ENCODE peak calls at places on chromosomes 11 and 22, in nine cellular contexts. One of them, this sample, is unnamed.

GRCh38 chr11:85822814-85823213 is 11.9 kb upstream of the SYTL2 start:
- DNase-seq in GM03348: peak
- DNase-seq in HTR-8/SVneo: no peak
- DNase-seq in mucosa of gallbladder: no peak
- DNase-seq in heart left ventricle: no peak
- DNase-seq in body of pancreas: no peak
- DNase-seq in NCI-H1105: no peak
- DNase-seq in NCI-H748 treated with DMSO at 0.1 percent for 48 hours: no peak
- DNase-seq in LNCaP clone FGC: no peak
- DNase-seq in this sample: no peak

GRCh38 chr11:131977854-131978253 is 607.4 kb downstream of the NTM start:
- DNase-seq in body of pancreas: no peak
- DNase-seq in GM03348: peak
- DNase-seq in NCI-H748 treated with DMSO at 0.1 percent for 48 hours: no peak
- DNase-seq in heart left ventricle: no peak
- DNase-seq in NCI-H1105: no peak
- DNase-seq in LNCaP clone FGC: no peak
- DNase-seq in HTR-8/SVneo: peak
- DNase-seq in mucosa of gallbladder: no peak
- DNase-seq in this sample: no peak

GRCh38 chr22:19824197-19825015 is 30.3 kb downstream of the GNB1L start:
- DNase-seq in mucosa of gallbladder: peak
- DNase-seq in body of pancreas: no peak
- DNase-seq in LNCaP clone FGC: no peak
- DNase-seq in NCI-H748 treated with DMSO at 0.1 percent for 48 hours: no peak
- DNase-seq in heart left ventricle: no peak
- DNase-seq in NCI-H1105: no peak
- DNase-seq in HTR-8/SVneo: no peak
- DNase-seq in GM03348: peak
- DNase-seq in this sample: no peak

GRCh38 chr11:82229346-82229745 is 504.3 kb downstream of the FAM181B start:
- DNase-seq in NCI-H748 treated with DMSO at 0.1 percent for 48 hours: peak
- DNase-seq in GM03348: no peak
- DNase-seq in body of pancreas: no peak
- DNase-seq in NCI-H1105: peak
- DNase-seq in LNCaP clone FGC: no peak
- DNase-seq in heart left ventricle: no peak
- DNase-seq in HTR-8/SVneo: no peak
- DNase-seq in mucosa of gallbladder: no peak
- DNase-seq in this sample: peak

GRCh38 chr22:37762389-37762836 is 45.3 kb upstream of the GCAT start:
- DNase-seq in GM03348: no peak
- DNase-seq in heart left ventricle: no peak
- DNase-seq in NCI-H1105: no peak
- DNase-seq in body of pancreas: no peak
- DNase-seq in NCI-H748 treated with DMSO at 0.1 percent for 48 hours: no peak
- DNase-seq in LNCaP clone FGC: no peak
- DNase-seq in mucosa of gallbladder: no peak
- DNase-seq in HTR-8/SVneo: no peak
- DNase-seq in this sample: no peak

GRCh38 chr11:11171854-11172253 is 181.2 kb downstream of the CSNK2A3 start:
- DNase-seq in NCI-H748 treated with DMSO at 0.1 percent for 48 hours: no peak
- DNase-seq in heart left ventricle: no peak
- DNase-seq in GM03348: no peak
- DNase-seq in mucosa of gallbladder: no peak
- DNase-seq in HTR-8/SVneo: no peak
- DNase-seq in LNCaP clone FGC: no peak
- DNase-seq in NCI-H1105: no peak
- DNase-seq in body of pancreas: no peak
- DNase-seq in this sample: no peak

GRCh38 chr11:11044137-11044855 is 186.4 kb upstream of the ZBED5 start:
- DNase-seq in body of pancreas: no peak
- DNase-seq in NCI-H1105: no peak
- DNase-seq in heart left ventricle: no peak
- DNase-seq in NCI-H748 treated with DMSO at 0.1 percent for 48 hours: no peak
- DNase-seq in GM03348: no peak
- DNase-seq in HTR-8/SVneo: no peak
- DNase-seq in mucosa of gallbladder: no peak
- DNase-seq in LNCaP clone FGC: no peak
- DNase-seq in this sample: no peak

GRCh38 chr22:22587577-22588188 is 28.6 kb upstream of the PRAME start:
- DNase-seq in NCI-H1105: no peak
- DNase-seq in mucosa of gallbladder: no peak
- DNase-seq in body of pancreas: no peak
- DNase-seq in NCI-H748 treated with DMSO at 0.1 percent for 48 hours: no peak
- DNase-seq in GM03348: no peak
- DNase-seq in HTR-8/SVneo: no peak
- DNase-seq in heart left ventricle: no peak
- DNase-seq in LNCaP clone FGC: no peak
- DNase-seq in this sample: no peak

GRCh38 chr22:20602589-20603164 is 95.3 kb downstream of the MED15 start:
- DNase-seq in NCI-H748 treated with DMSO at 0.1 percent for 48 hours: no peak
- DNase-seq in HTR-8/SVneo: no peak
- DNase-seq in LNCaP clone FGC: no peak
- DNase-seq in heart left ventricle: no peak
- DNase-seq in GM03348: no peak
- DNase-seq in mucosa of gallbladder: no peak
- DNase-seq in body of pancreas: no peak
- DNase-seq in NCI-H1105: no peak
- DNase-seq in this sample: no peak

GRCh38 chr22:37533995-37534394 is 14.8 kb upstream of the CARD10 start:
- DNase-seq in NCI-H748 treated with DMSO at 0.1 percent for 48 hours: no peak
- DNase-seq in LNCaP clone FGC: no peak
- DNase-seq in GM03348: peak
- DNase-seq in HTR-8/SVneo: no peak
- DNase-seq in mucosa of gallbladder: no peak
- DNase-seq in body of pancreas: no peak
- DNase-seq in heart left ventricle: no peak
- DNase-seq in NCI-H1105: no peak
- DNase-seq in this sample: peak

GRCh38 chr11:64263021-64263946 is 12.0 kb downstream of the PLCB3 start:
- DNase-seq in heart left ventricle: no peak
- DNase-seq in body of pancreas: no peak
- DNase-seq in GM03348: no peak
- DNase-seq in NCI-H748 treated with DMSO at 0.1 percent for 48 hours: no peak
- DNase-seq in mucosa of gallbladder: no peak
- DNase-seq in HTR-8/SVneo: no peak
- DNase-seq in NCI-H1105: no peak
- DNase-seq in LNCaP clone FGC: no peak
- DNase-seq in this sample: no peak

This sample was measured in AML-193.